ENCODE peak calls at places on chromosomes 7 and 10, in eight cellular contexts. M is T-helper 2 cell; O is Kasumi-1; P is HS-27A; L is activated CD8-positive, alpha-beta memory T cell treated with anti-CD3 and anti-CD28 coated beads, Interleukin-2, amount 50 U/mL, for 48 hours; B is stromal cell of bone marrow; Z is heart right ventricle; Y is GM10248. K is an unnamed sample.

GRCh38 chr10:77892021-77892739 is 34.4 kb downstream of the DLG5 start:
- DNase-seq in M (no peak), O (no peak), Y (no peak), B (no peak), P (no peak), Z (no peak), L (no peak), K (no peak)

GRCh38 chr7:4200546-4201094 is 481.5 kb upstream of the FOXK1 start:
- DNase-seq in Z (no peak), O (no peak), B (no peak), Y (no peak), P (no peak), M (no peak), L (no peak), K (no peak)

GRCh38 chr7:32890010-32890552 is 1.5 kb downstream of the KBTBD2 start:
- DNase-seq in P (no peak), B (no peak), Z (no peak), Y (no peak), M (no peak), O (peak; percentile 59), L (no peak), K (no peak)

GRCh38 chr7:39186131-39186530 is 208.4 kb downstream of the POU6F2 start:
- DNase-seq in Z (no peak), P (no peak), L (no peak), M (no peak), O (no peak), B (no peak), Y (no peak), K (no peak)

GRCh38 chr10:1654811-1655356 is 82.4 kb downstream of the ADARB2 start:
- DNase-seq in L (peak; percentile 22), P (no peak), M (no peak), O (no peak), Y (no peak), B (no peak), Z (no peak), K (no peak)

GRCh38 chr7:97001221-97001620 is 4.1 kb upstream of the DLX6 start:
- DNase-seq in M (no peak), O (no peak), P (no peak), B (no peak), L (no peak), Y (no peak), Z (no peak), K (no peak)

GRCh38 chr10:132391372-132392020 is 5.5 kb upstream of the PWWP2B start:
- DNase-seq in M (peak; percentile 2), O (no peak), L (no peak), P (no peak), B (no peak), Z (no peak), Y (no peak), K (no peak)

GRCh38 chr10:69960606-69961167 is 92.0 kb upstream of the MACROH2A2 start:
- DNase-seq in P (no peak), O (no peak), B (no peak), M (no peak), Z (no peak), L (peak; percentile 22), Y (no peak), K (no peak)

GRCh38 chr7:85004402-85004801 is 182.5 kb downstream of the SEMA3D start:
- DNase-seq in L (no peak), O (no peak), Y (no peak), B (no peak), M (no peak), Z (no peak), P (no peak), K (no peak)

GRCh38 chr10:96370575-96371157 is 11.9 kb upstream of the OPALIN start:
- DNase-seq in B (peak; percentile 10), Z (peak; percentile 32), P (no peak), M (peak; percentile 17), Y (peak; percentile 80), L (peak; percentile 75), O (peak; percentile 80), K (peak; percentile 42)